ENCODE peak calls at places on chromosomes 1 and 21, in five cellular contexts. S is cardiac muscle cell, J is pancreas, F is psoas muscle, N is stomach. K is an unnamed sample.
A peak's percentile ranks its signal among the peaks of the same experiment; 100 is the strongest.

GRCh38 chr21:45715441-45715840 is 71.9 kb downstream of the PCBP3 start:
- DNase-seq in S (no peak), N (no peak), J (no peak), F (no peak), K (no peak)

GRCh38 chr1:3061566-3061965 is 7.4 kb upstream of the PRDM16 start:
- DNase-seq in F (no peak), S (no peak), N (peak; percentile 21), J (peak; percentile 47), K (no peak)

GRCh38 chr1:57485643-57486042 is 61.8 kb upstream of the DAB1 start:
- DNase-seq in S (no peak), F (no peak), N (no peak), J (no peak), K (no peak)

GRCh38 chr1:183032122-183032921 is 9.1 kb downstream of the LAMC1 start:
- DNase-seq in F (no peak), S (no peak), J (no peak), N (no peak), K (no peak)

GRCh38 chr1:199010933-199011332 is 372.1 kb downstream of the PTPRC start:
- DNase-seq in F (no peak), J (no peak), N (no peak), S (no peak), K (no peak)

GRCh38 chr1:228824377-228824776 is 89.1 kb downstream of the RHOU start:
- DNase-seq in F (no peak), N (no peak), S (no peak), J (no peak), K (no peak)

GRCh38 chr1:114035304-114035700 is 56.0 kb downstream of the OLFML3 start:
- DNase-seq in S (no peak), N (no peak), F (no peak), J (no peak), K (no peak)

GRCh38 chr1:177442580-177442979 is 271.8 kb downstream of the BRINP2 start:
- DNase-seq in N (no peak), S (no peak), J (no peak), F (no peak), K (no peak)

GRCh38 chr1:240732390-240732789 is 120.4 kb upstream of the GREM2 start:
- DNase-seq in S (peak; percentile 65), F (no peak), N (no peak), J (no peak), K (peak; percentile 40)

GRCh38 chr1:17558541-17558940 is 19.0 kb downstream of the ARHGEF10L start:
- DNase-seq in N (no peak), S (no peak), F (no peak), J (no peak), K (no peak)

GRCh38 chr1:65209005-65209885 is 61.2 kb downstream of the AK4 start:
- DNase-seq in S (peak; percentile 50), F (no peak), N (no peak), J (no peak), K (no peak)

GRCh38 chr1:230109871-230110667 is 43.0 kb downstream of the GALNT2 start:
- DNase-seq in J (no peak), S (no peak), N (peak; percentile 48), F (no peak), K (peak; percentile 20)

GRCh38 chr1:228891134-228892034 is 156.1 kb downstream of the RHOU start:
- DNase-seq in N (no peak), S (no peak), J (no peak), F (no peak), K (no peak)

GRCh38 chr1:219533280-219533679 is 79.6 kb downstream of the ZC3H11B start:
- DNase-seq in S (no peak), F (peak; percentile 39), J (no peak), N (no peak), K (no peak)

GRCh38 chr1:55747285-55747890 is 532.2 kb upstream of the USP24 start:
- DNase-seq in F (no peak), N (no peak), J (no peak), S (no peak), K (no peak)

GRCh38 chr1:59020151-59020997 is 236.5 kb upstream of the JUN start:
- DNase-seq in S (no peak), J (no peak), F (peak; percentile 58), N (peak; percentile 56), K (no peak)

GRCh38 chr1:44759077-44759476 is 16.3 kb upstream of the RPS8 start:
- DNase-seq in J (no peak), N (no peak), S (no peak), F (no peak), K (no peak)

GRCh38 chr1:15128077-15128476 is 25.5 kb upstream of the TMEM51 start:
- DNase-seq in S (no peak), F (no peak), J (no peak), N (no peak), K (no peak)

GRCh38 chr1:189405419-189405818 is 1072.2 kb downstream of the BRINP3 start:
- DNase-seq in N (no peak), J (no peak), S (no peak), F (no peak), K (no peak)

GRCh38 chr21:44024257-44024656 is 12.1 kb downstream of the TRAPPC10 start:
- DNase-seq in N (no peak), J (no peak), S (no peak), F (no peak), K (no peak)

GRCh38 chr1:51147394-51147793 is 45.4 kb downstream of the C1orf185 start:
- DNase-seq in N (no peak), F (no peak), J (no peak), S (no peak), K (no peak)

GRCh38 chr1:84117868-84118267 is 26.2 kb upstream of the PRKACB start:
- DNase-seq in S (no peak), N (no peak), F (no peak), J (no peak), K (no peak)

GRCh38 chr1:230851291-230851691 is 17.0 kb downstream of the C1orf198 start:
- DNase-seq in N (no peak), J (no peak), F (no peak), S (peak; percentile 90), K (peak; percentile 61)

GRCh38 chr1:93817819-93818569 is 61.0 kb downstream of the DNTTIP2 start:
- DNase-seq in N (no peak), F (no peak), J (no peak), S (no peak), K (no peak)

GRCh38 chr1:42676534-42677087 is 5.6 kb upstream of the YBX1 start:
- DNase-seq in F (no peak), S (no peak), N (no peak), J (no peak), K (no peak)

GRCh38 chr1:63262148-63262770 is 60.1 kb upstream of the FOXD3 start:
- DNase-seq in N (no peak), F (peak; percentile 16), J (no peak), S (no peak), K (no peak)

GRCh38 chr1:109786531-109787021 is 22.9 kb upstream of the EPS8L3 start:
- DNase-seq in F (no peak), J (peak; percentile 42), S (no peak), N (peak; percentile 25), K (no peak)

GRCh38 chr1:111801071-111801850 is 45.6 kb downstream of the DDX20 start:
- DNase-seq in J (no peak), F (no peak), N (no peak), S (peak; percentile 69), K (no peak)

GRCh38 chr21:20527691-20528090 is 470.5 kb upstream of the NCAM2 start:
- DNase-seq in J (no peak), S (no peak), N (no peak), F (no peak), K (no peak)

GRCh38 chr1:169680377-169681019 is 30.9 kb downstream of the SELL start:
- DNase-seq in F (no peak), J (no peak), N (no peak), S (no peak), K (no peak)

GRCh38 chr1:3219005-3219724 is 150.2 kb downstream of the PRDM16 start:
- DNase-seq in N (peak; percentile 91), S (no peak), F (peak; percentile 33), J (peak; percentile 80), K (peak; percentile 66)

GRCh38 chr1:118988186-118989005 is at the start of gene TBX15:
- DNase-seq in J (no peak), F (no peak), S (no peak), N (no peak), K (no peak)
- H3K4me3 ChIP-seq in J (peak within 1 kb of the TSS; percentile 43), F (peak within 1 kb of the TSS; percentile 71), S (peak within 1 kb of the TSS; percentile 19), N (peak within 1 kb of the TSS; percentile 37), K (no peak within 1 kb of the TSS)

DNA sequence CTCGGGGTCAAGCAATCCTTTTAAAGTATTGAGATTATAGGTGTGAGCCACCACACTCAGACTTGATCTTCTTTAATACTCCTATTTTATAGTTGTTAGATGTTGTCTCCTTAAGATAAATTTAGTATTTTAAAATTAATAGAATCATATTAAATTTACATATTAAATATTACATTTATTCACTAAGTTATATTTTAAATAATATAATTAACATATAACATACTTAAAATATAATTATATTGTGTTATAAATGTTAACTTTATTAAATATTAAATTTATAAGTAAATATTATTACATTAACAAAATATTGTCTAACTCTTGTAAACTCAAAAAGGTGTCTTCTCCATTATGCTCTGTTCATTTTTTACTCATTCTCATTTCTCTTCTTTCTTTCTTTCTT is 675.9 kb upstream of the ADGRL4 start:
- DNase-seq in S (no peak), N (no peak), J (no peak), F (no peak), K (no peak)
- H3K9me3 ChIP-seq in S (no peaks in the 10 kb centered on the region), N (no peaks in the 10 kb centered on the region), J (no peaks in the 10 kb centered on the region), F (peaks cover 5% of the 10 kb centered on the region), K (no peaks in the 10 kb centered on the region)

DNA sequence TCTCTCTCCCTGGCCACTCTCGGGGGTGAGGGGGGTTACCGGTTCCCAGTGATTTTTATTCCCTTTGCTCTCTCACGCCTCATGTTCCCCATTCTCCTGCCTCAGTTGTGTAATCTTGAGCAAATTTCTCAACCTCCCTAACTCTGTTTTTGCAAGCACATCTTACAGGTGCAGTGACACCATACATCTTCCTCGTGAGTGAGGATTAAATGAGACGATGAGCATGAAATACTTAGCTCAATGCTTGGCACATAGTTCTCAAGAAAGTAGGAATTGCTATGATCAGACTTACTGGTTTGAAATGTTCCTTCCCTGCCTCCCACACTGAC is 2.0 kb upstream of the TNFRSF9 start:
- DNase-seq in J (no peak), S (no peak), F (no peak), N (no peak), K (no peak)
- H3K4me3 ChIP-seq in J (peak overlapping the region; percentile 25), S (no peak overlapping the region), F (peak overlapping the region; percentile 43), N (peak overlapping the region; percentile 27), K (peak overlapping the region; percentile 33)

GRCh38 chr1:167611983-167612382 is 18.0 kb upstream of the RCSD1 start:
- DNase-seq in F (no peak), S (no peak), N (no peak), J (no peak), K (no peak)
- H3K9me3 ChIP-seq in F (no peaks in the 10 kb centered on the region), S (no peaks in the 10 kb centered on the region), N (peaks cover 12% of the 10 kb centered on the region), J (no peaks in the 10 kb centered on the region), K (peaks cover 23% of the 10 kb centered on the region)

GRCh38 chr1:227541796-227542152 is 21.6 kb upstream of the ZNF678 start:
- DNase-seq in N (no peak), F (no peak), S (no peak), J (no peak), K (no peak)
- H3K4me3 ChIP-seq in N (peak overlapping the region; percentile 55), F (peak overlapping the region; percentile 94), S (peak overlapping the region; percentile 35), J (peak overlapping the region; percentile 66), K (no peak overlapping the region)

DNA sequence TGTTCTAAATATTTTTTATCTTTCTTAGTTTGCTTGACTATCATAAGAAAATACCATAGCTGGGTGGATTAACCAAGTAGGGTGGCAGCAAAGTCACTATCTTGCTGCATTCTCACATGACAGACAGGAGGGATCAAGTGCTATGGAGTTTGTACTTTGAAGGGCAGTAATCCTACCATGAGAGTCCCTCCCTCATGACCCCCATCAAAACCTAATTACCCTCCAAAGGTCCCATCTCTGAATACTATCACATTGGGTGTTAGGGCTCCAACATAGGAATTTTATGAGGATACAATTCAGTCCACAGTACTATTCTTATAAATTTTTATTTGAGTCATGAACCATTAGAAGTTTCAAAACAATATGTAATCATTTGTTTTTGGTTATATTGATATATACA is 388.5 kb upstream of the B3GALT2 start:
- DNase-seq in F (no peak), S (no peak), J (no peak), N (no peak), K (no peak)
- H3K9me3 ChIP-seq in F (peaks cover 3% of the 10 kb centered on the region), S (no peaks in the 10 kb centered on the region), J (no peaks in the 10 kb centered on the region), N (no peaks in the 10 kb centered on the region), K (no peaks in the 10 kb centered on the region)